ENCODE peak calls at places on chromosomes 6 and 20, in eight cellular contexts. S, J, W, Z, C, F, L and T are unnamed samples.

GRCh38 chr20:12012241-12013222 is 94.8 kb downstream of the BTBD3 start:
- DNase-seq in L (peak), S (no peak), J (peak), W (peak), C (peak), Z (no peak), F (peak), T (peak)

GRCh38 chr6:31272431-31272830 is 539 bp upstream of the HLA-C start:
- DNase-seq in S (no peak), L (peak), F (peak), Z (no peak), J (peak), W (peak), C (peak), T (peak)

GRCh38 chr6:147195510-147195909 is 8.7 kb upstream of the STXBP5 start:
- DNase-seq in J (no peak), L (no peak), Z (no peak), S (no peak), W (no peak), C (no peak), F (no peak), T (no peak)

GRCh38 chr20:33262658-33263065 is 20.4 kb upstream of the BPIFB1 start:
- DNase-seq in F (peak), J (peak), Z (no peak), L (peak), W (no peak), C (peak), S (no peak), T (peak)

GRCh38 chr6:168127384-168127868 is 48.4 kb upstream of the FRMD1 start:
- DNase-seq in J (no peak), W (peak), C (no peak), L (no peak), F (no peak), Z (no peak), S (no peak), T (no peak)

GRCh38 chr20:1371235-1371782 is 21.5 kb downstream of the FKBP1A start:
- DNase-seq in S (no peak), W (no peak), F (no peak), C (no peak), L (no peak), J (no peak), Z (no peak), T (no peak)

GRCh38 chr6:27541212-27541931 is 68.5 kb upstream of the ZNF184 start:
- DNase-seq in C (no peak), W (no peak), J (no peak), L (no peak), Z (no peak), S (no peak), F (peak), T (peak)

GRCh38 chr6:15551798-15552197 is 111.0 kb downstream of the DTNBP1 start:
- DNase-seq in W (no peak), L (peak), J (peak), F (peak), Z (no peak), S (no peak), C (peak), T (no peak)

GRCh38 chr20:38673731-38674177 is 50.5 kb upstream of the SLC32A1 start:
- DNase-seq in C (no peak), W (no peak), F (peak), Z (no peak), S (no peak), J (peak), L (no peak), T (no peak)

GRCh38 chr20:62845818-62846527 is 15.6 kb downstream of the TCFL5 start:
- DNase-seq in F (peak), Z (no peak), L (peak), W (no peak), S (no peak), C (peak), J (no peak), T (no peak)

GRCh38 chr6:166348305-166348949 is 6.1 kb upstream of the SFT2D1 start:
- DNase-seq in Z (no peak), S (no peak), F (no peak), C (no peak), J (no peak), L (no peak), W (no peak), T (peak)

GRCh38 chr6:142542704-142543233 is 241.0 kb downstream of the ADGRG6 start:
- DNase-seq in C (peak), Z (no peak), W (peak), J (no peak), F (peak), S (peak), L (peak), T (peak)

GRCh38 chr20:4040283-4041179 is 25.2 kb upstream of the RNF24 start:
- DNase-seq in Z (peak), C (peak), F (peak), W (peak), L (peak), J (no peak), S (no peak), T (no peak)

GRCh38 chr6:106501836-106502447 is 127.4 kb downstream of the RTN4IP1 start:
- DNase-seq in W (no peak), Z (peak), L (no peak), S (no peak), J (no peak), F (no peak), C (no peak), T (peak)

GRCh38 chr6:118660218-118660569 is 8.8 kb upstream of the CEP85L start:
- DNase-seq in L (no peak), Z (no peak), C (peak), J (peak), S (no peak), W (no peak), F (no peak), T (no peak)

GRCh38 chr6:15352884-15353283 is 107.0 kb downstream of the JARID2 start:
- DNase-seq in C (peak), S (no peak), F (peak), Z (no peak), J (no peak), W (no peak), L (no peak), T (peak)

GRCh38 chr20:1467355-1468116 is 887 bp upstream of the NSFL1C start:
- DNase-seq in L (no peak), S (no peak), Z (peak), W (peak), J (no peak), C (no peak), F (no peak), T (no peak)

GRCh38 chr6:44668976-44669934 is 281.7 kb downstream of the CDC5L start:
- DNase-seq in C (no peak), W (peak), S (no peak), Z (no peak), J (no peak), L (no peak), F (no peak), T (no peak)

GRCh38 chr6:33989016-33989854 is 156.7 kb downstream of the GRM4 start:
- DNase-seq in L (no peak), J (no peak), Z (no peak), S (no peak), F (no peak), C (no peak), W (no peak), T (no peak)

GRCh38 chr20:25023316-25023715 is 30.8 kb upstream of the APMAP start:
- DNase-seq in Z (no peak), L (no peak), F (no peak), J (no peak), W (no peak), C (no peak), S (no peak), T (no peak)

GRCh38 chr20:24703284-24703610 is 233.8 kb downstream of the SYNDIG1 start:
- DNase-seq in Z (no peak), C (no peak), L (no peak), J (no peak), F (no peak), S (no peak), W (no peak), T (no peak)

GRCh38 chr6:147774856-147775255 is 266.4 kb downstream of the SAMD5 start:
- DNase-seq in F (no peak), Z (no peak), W (no peak), C (no peak), S (no peak), L (no peak), J (peak), T (no peak)

GRCh38 chr6:137000825-137001224 is 43.9 kb downstream of the IL20RA start:
- DNase-seq in L (no peak), Z (no peak), S (no peak), C (no peak), J (no peak), F (peak), W (no peak), T (peak)

GRCh38 chr20:14882846-14883245 is 545.4 kb upstream of the FLRT3 start:
- DNase-seq in J (no peak), C (no peak), F (no peak), Z (no peak), S (no peak), L (no peak), W (no peak), T (peak)

GRCh38 chr20:4545526-4545925 is 176.2 kb upstream of the PRND start:
- DNase-seq in F (peak), C (peak), Z (no peak), W (no peak), S (no peak), J (no peak), L (peak), T (no peak)

GRCh38 chr6:139173172-139173571 is 38.3 kb downstream of the HECA start:
- DNase-seq in S (no peak), J (no peak), C (no peak), Z (no peak), W (no peak), L (no peak), F (no peak), T (peak)

GRCh38 chr20:62702886-62703852 is 5.5 kb upstream of the NTSR1 start:
- DNase-seq in F (peak), S (peak), J (no peak), W (no peak), L (peak), C (peak), Z (no peak), T (peak)

GRCh38 chr6:170553686-170554085 is 483 bp upstream of the TBP start:
- DNase-seq in Z (no peak), L (no peak), W (no peak), J (peak), F (peak), C (peak), S (no peak), T (no peak)

GRCh38 chr20:38674178-38675133 is 49.8 kb upstream of the SLC32A1 start:
- DNase-seq in L (peak), S (peak), F (peak), C (peak), W (peak), Z (no peak), J (peak), T (peak)

GRCh38 chr6:47080083-47080596 is 38.0 kb upstream of the ADGRF1 start:
- DNase-seq in W (no peak), S (no peak), J (no peak), F (no peak), L (no peak), C (no peak), Z (no peak), T (no peak)

GRCh38 chr20:19212524-19213502 is at the start of gene SLC24A3:
- DNase-seq in Z (peak), J (peak), C (peak), S (peak), L (peak), W (peak), F (peak), T (peak)

GRCh38 chr6:107690864-107691661 is 133.1 kb downstream of the SCML4 start:
- DNase-seq in W (no peak), L (peak), F (peak), J (no peak), C (peak), Z (no peak), S (no peak), T (no peak)

GRCh38 chr6:4134841-4135664 is at the start of gene ECI2:
- DNase-seq in Z (peak), L (no peak), S (peak), C (no peak), F (peak), W (no peak), J (no peak), T (peak)

GRCh38 chr6:65299236-65299635 is 407.8 kb downstream of the EYS start:
- DNase-seq in F (no peak), L (no peak), Z (no peak), W (no peak), J (no peak), S (no peak), C (no peak), T (no peak)

GRCh38 chr6:138219398-138219797 is 1.1 kb upstream of the PBOV1 start:
- DNase-seq in C (no peak), S (no peak), J (no peak), L (no peak), W (no peak), F (no peak), Z (no peak), T (no peak)

GRCh38 chr6:132812255-132812732 is 2.1 kb upstream of the RPS12 start:
- DNase-seq in F (peak), C (peak), J (no peak), W (no peak), Z (no peak), S (no peak), L (peak), T (peak)

GRCh38 chr6:8825726-8826125 is 390.4 kb upstream of the SLC35B3 start:
- DNase-seq in Z (no peak), L (no peak), F (no peak), C (no peak), J (no peak), S (no peak), W (no peak), T (no peak)
- TF ChIP-seq CTCF in Z (no peak), L (no peak), F (no peak), C (no peak), J (no peak), S (no peak), W (no peak), T (no peak)

DNA sequence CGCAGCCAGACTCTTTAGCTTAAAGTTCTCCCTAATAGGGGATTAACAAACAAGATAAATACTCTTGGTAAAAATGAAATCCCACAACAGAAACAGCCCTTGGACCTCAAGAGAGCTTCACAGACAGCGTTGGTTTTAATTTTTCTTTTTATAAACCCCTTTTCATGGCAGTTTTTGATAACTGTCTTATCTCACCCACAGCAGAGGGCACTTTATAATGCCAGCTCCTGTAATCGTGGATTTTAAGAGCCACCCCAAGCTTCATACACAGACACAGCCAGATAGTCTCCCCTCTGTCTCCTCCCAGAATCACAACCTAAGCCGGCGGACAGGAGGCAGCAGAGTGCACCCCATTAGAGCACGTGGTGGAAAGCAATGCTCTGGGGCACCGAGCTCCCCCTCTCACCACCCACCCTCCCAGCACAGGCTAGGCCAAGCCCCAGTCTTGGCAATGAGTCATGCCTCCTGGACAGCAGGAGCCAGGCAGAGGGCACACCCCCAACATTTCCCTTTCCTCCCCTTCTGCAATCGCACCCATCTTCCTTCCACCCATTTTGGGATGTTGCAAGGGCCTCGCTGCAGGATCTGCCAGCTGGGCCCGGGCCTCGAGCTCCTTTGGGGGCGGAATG is 2.5 kb downstream of the JAG1 start:
- DNase-seq in W (peak), L (peak), J (peak), C (peak), F (peak), Z (peak), S (peak), T (peak)
- H3K4me3 ChIP-seq in W (peak), L (peak), J (peak), C (peak), F (peak), Z (peak), S (peak), T (peak)

GRCh38 chr6:36940027-36940426 is 14.5 kb upstream of the PI16 start:
- DNase-seq in S (no peak), Z (no peak), F (no peak), L (no peak), C (no peak), J (no peak), W (no peak), T (no peak)

GRCh38 chr6:36934868-36935267 is 19.7 kb upstream of the PI16 start:
- DNase-seq in W (no peak), S (no peak), Z (no peak), J (no peak), C (no peak), L (no peak), F (no peak), T (peak)

GRCh38 chr6:36937896-36938295 is 16.6 kb upstream of the PI16 start:
- DNase-seq in C (no peak), J (no peak), L (no peak), S (no peak), W (no peak), Z (no peak), F (no peak), T (no peak)

GRCh38 chr6:36936824-36937223 is 17.7 kb upstream of the PI16 start:
- DNase-seq in S (no peak), J (no peak), F (no peak), L (no peak), W (no peak), Z (no peak), C (no peak), T (no peak)

GRCh38 chr6:36938536-36938935 is 16.0 kb upstream of the PI16 start:
- DNase-seq in S (no peak), C (peak), W (no peak), L (peak), J (no peak), Z (no peak), F (peak), T (peak)
- TF ChIP-seq CTCF in S (no peak), C (no peak), W (no peak), L (no peak), J (no peak), Z (no peak), F (no peak), T (no peak)

DNA sequence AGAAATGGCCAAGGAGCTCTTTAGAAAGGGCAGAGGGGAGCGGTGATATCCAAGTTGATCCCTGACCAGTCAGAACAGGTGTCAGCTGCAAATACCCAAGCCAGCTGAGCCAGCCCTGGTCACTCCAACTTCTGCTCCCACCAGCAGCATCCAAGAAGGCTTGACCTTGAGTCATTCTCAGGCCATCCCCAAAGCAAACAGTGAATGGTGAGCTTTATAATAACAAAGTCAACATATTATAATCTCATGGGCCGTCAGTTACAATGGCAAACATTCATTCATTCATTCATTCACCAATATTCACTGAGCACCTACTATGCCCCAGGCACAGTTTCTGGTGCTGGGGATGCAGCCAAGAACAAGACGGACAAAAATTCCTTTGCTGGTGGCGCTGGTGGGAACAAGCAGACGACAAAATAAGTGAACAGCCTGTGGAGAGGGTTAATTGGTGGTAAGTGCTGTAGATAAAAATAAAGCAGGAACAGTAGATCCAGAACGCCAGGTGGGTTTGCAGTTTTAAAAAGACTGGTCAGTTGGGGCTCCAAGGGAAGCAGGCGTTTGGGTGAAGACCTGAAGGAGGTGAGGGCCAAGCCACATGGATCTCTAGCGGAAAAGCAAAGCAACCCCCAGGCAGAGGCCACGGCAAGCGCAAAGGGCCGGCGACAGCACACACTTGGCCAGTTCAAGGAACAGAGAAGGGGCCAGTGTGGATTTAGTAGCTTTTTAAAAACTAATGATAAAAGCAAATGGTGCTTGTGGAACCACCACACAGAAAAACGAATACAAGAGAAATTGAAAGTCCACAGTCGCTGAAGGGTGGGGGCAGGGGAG is 131.8 kb upstream of the PTPN1 start:
- DNase-seq in W (no peak), J (no peak), L (no peak), Z (no peak), C (no peak), F (no peak), S (no peak), T (no peak)
- H3K4me3 ChIP-seq in W (peak), J (no peak), L (no peak), Z (peak), C (no peak), F (no peak), S (peak), T (no peak)

GRCh38 chr6:2482773-2483172 is 237.4 kb upstream of the GMDS start:
- DNase-seq in C (no peak), W (no peak), Z (no peak), L (no peak), F (no peak), J (no peak), S (no peak), T (no peak)
- TF ChIP-seq CTCF in C (peak), W (no peak), Z (no peak), L (peak), F (no peak), J (no peak), S (no peak), T (peak)

DNA sequence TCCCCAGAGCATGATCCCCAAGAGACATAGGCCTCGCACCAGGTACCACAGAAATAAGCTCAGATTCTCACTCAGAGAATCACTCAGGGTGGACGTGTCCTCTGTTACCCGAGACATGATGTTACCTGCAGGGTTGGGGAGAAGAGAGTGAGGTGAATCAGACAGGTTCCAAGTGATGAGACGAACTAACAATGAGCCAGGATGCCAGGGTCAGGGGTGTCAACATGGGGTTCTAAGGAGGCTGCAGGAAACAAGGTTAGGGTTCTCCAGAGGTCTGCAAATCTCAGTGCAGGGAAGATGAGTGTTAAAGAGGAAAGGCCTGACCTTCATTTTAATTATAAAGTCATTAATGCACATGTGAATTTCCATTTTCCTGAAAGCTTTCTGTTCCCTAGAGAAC is 2.5 kb downstream of the TAP1 start:
- DNase-seq in W (no peak), S (no peak), F (no peak), Z (no peak), J (no peak), L (no peak), C (no peak), T (no peak)
- H3K4me3 ChIP-seq in W (peak), S (no peak), F (no peak), Z (no peak), J (no peak), L (no peak), C (no peak), T (no peak)

GRCh38 chr20:57977141-57977540 is 251.3 kb downstream of the ANKRD60 start:
- DNase-seq in S (peak), C (no peak), F (no peak), J (no peak), Z (no peak), W (no peak), L (no peak), T (no peak)
- TF ChIP-seq CTCF in S (no peak), C (no peak), F (no peak), J (no peak), Z (no peak), W (no peak), L (no peak), T (no peak)

DNA sequence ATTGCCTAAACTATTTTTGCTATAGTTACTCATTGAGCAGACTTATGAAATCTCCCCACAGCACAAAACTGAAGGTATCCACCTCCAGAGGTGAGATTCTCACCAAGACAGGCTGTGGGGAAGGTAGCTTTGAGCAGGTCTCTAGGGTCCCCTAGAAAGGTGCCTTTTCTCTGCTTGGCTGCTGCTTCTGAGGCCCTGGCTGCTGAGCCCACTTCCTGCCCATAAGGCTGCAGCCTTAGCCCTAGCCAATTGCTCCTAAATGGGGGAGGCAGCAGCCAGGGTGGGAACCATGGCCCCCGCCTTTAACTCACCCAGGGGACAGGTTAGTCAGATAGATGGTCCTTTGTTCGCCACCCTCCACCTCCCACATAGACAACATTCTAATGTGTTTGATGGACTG is 3.6 kb downstream of the NT5E start:
- DNase-seq in W (no peak), F (no peak), S (no peak), Z (no peak), J (no peak), C (no peak), L (no peak), T (no peak)
- H3K4me3 ChIP-seq in W (no peak), F (peak), S (no peak), Z (no peak), J (no peak), C (peak), L (peak), T (no peak)